ENCODE peak calls at places on chromosomes 2 and 18, in four cellular contexts. One of them, this sample, is unnamed.

GRCh38 chr18:41121116-41121826 is 833.8 kb upstream of the PIK3C3 start:
- DNase-seq in H9: no peak
- DNase-seq in HFF-Myc: no peak
- DNase-seq in stimulated activated CD4-positive, alpha-beta T cell treated with anti-CD3 and anti-CD28 coated beads, Interleukin-15, amount 100 ng/mL, for 24 hours: no peak
- DNase-seq in this sample: no peak

GRCh38 chr2:109208071-109208950 is 79.3 kb downstream of the SH3RF3 start:
- DNase-seq in H9: no peak
- DNase-seq in HFF-Myc: peak; percentile 93
- DNase-seq in stimulated activated CD4-positive, alpha-beta T cell treated with anti-CD3 and anti-CD28 coated beads, Interleukin-15, amount 100 ng/mL, for 24 hours: no peak
- DNase-seq in this sample: no peak

GRCh38 chr2:210195066-210195852 is 24.1 kb upstream of the KANSL1L start:
- DNase-seq in H9: no peak
- DNase-seq in HFF-Myc: peak; percentile 22
- DNase-seq in stimulated activated CD4-positive, alpha-beta T cell treated with anti-CD3 and anti-CD28 coated beads, Interleukin-15, amount 100 ng/mL, for 24 hours: no peak
- DNase-seq in this sample: peak; percentile 13

GRCh38 chr18:9380571-9381390 is 46.2 kb downstream of the TWSG1 start:
- DNase-seq in H9: no peak
- DNase-seq in HFF-Myc: peak; percentile 2
- DNase-seq in stimulated activated CD4-positive, alpha-beta T cell treated with anti-CD3 and anti-CD28 coated beads, Interleukin-15, amount 100 ng/mL, for 24 hours: no peak
- DNase-seq in this sample: no peak

GRCh38 chr2:227826019-227826521 is 12.4 kb downstream of the CCL20 start:
- DNase-seq in H9: no peak
- DNase-seq in HFF-Myc: no peak
- DNase-seq in stimulated activated CD4-positive, alpha-beta T cell treated with anti-CD3 and anti-CD28 coated beads, Interleukin-15, amount 100 ng/mL, for 24 hours: no peak
- DNase-seq in this sample: no peak

GRCh38 chr2:181438298-181438697 is 18.9 kb upstream of the ITGA4 start:
- DNase-seq in H9: peak; percentile 32
- DNase-seq in HFF-Myc: no peak
- DNase-seq in stimulated activated CD4-positive, alpha-beta T cell treated with anti-CD3 and anti-CD28 coated beads, Interleukin-15, amount 100 ng/mL, for 24 hours: peak; percentile 20
- DNase-seq in this sample: peak; percentile 69

GRCh38 chr2:22213237-22213636 is 1089.5 kb downstream of the TDRD15 start:
- DNase-seq in H9: no peak
- DNase-seq in HFF-Myc: no peak
- DNase-seq in stimulated activated CD4-positive, alpha-beta T cell treated with anti-CD3 and anti-CD28 coated beads, Interleukin-15, amount 100 ng/mL, for 24 hours: no peak
- DNase-seq in this sample: no peak

GRCh38 chr2:183564726-183565125 is 440.5 kb downstream of the NUP35 start:
- DNase-seq in H9: no peak
- DNase-seq in HFF-Myc: no peak
- DNase-seq in stimulated activated CD4-positive, alpha-beta T cell treated with anti-CD3 and anti-CD28 coated beads, Interleukin-15, amount 100 ng/mL, for 24 hours: no peak
- DNase-seq in this sample: no peak

GRCh38 chr2:16031848-16032159 is 91.5 kb downstream of the MYCN start:
- DNase-seq in H9: no peak
- DNase-seq in HFF-Myc: no peak
- DNase-seq in stimulated activated CD4-positive, alpha-beta T cell treated with anti-CD3 and anti-CD28 coated beads, Interleukin-15, amount 100 ng/mL, for 24 hours: no peak
- DNase-seq in this sample: no peak

GRCh38 chr18:75358928-75359327 is 68.6 kb downstream of the SMIM21 start:
- DNase-seq in H9: no peak
- DNase-seq in HFF-Myc: no peak
- DNase-seq in stimulated activated CD4-positive, alpha-beta T cell treated with anti-CD3 and anti-CD28 coated beads, Interleukin-15, amount 100 ng/mL, for 24 hours: no peak
- DNase-seq in this sample: no peak